ENCODE peak calls at places on chromosomes 3 and 15, in four cellular contexts. L is CD4-positive, alpha-beta T cell; T is adrenal gland; I is RWPE1. Q is an unnamed sample.

GRCh38 chr3:156024904-156025303 is 95.5 kb upstream of the KCNAB1 start:
- DNase-seq in L (no peak), T (no peak), I (peak; percentile 13), Q (peak; percentile 3)

GRCh38 chr15:65924004-65924403 is 54.7 kb downstream of the RAB11A start:
- DNase-seq in L (no peak), T (no peak), I (no peak), Q (no peak)

GRCh38 chr15:42133892-42134502 is 22.4 kb downstream of the PLA2G4F start:
- DNase-seq in L (no peak), I (peak; percentile 64), T (no peak), Q (peak; percentile 12)

GRCh38 chr3:47410801-47411646 is 30.2 kb downstream of the PTPN23 start:
- DNase-seq in I (no peak), L (no peak), T (peak; percentile 15), Q (no peak)

GRCh38 chr15:40436116-40436891 is 4.4 kb upstream of the BAHD1 start:
- DNase-seq in L (no peak), I (no peak), T (no peak), Q (no peak)

GRCh38 chr3:69137006-69137405 is 14.6 kb upstream of the LMOD3 start:
- DNase-seq in L (no peak), I (no peak), T (no peak), Q (peak; percentile 25)

GRCh38 chr3:197795200-197795599 is 4.1 kb downstream of the LRCH3 start:
- DNase-seq in I (peak; percentile 26), T (no peak), L (no peak), Q (peak; percentile 32)

GRCh38 chr15:60074181-60074885 is 70.2 kb downstream of the FOXB1 start:
- DNase-seq in T (no peak), L (no peak), I (no peak), Q (no peak)

GRCh38 chr3:16053794-16054193 is 120.7 kb upstream of the GALNT15 start:
- DNase-seq in T (no peak), I (no peak), L (no peak), Q (no peak)

GRCh38 chr3:72343078-72343477 is 505.2 kb downstream of the SHQ1 start:
- DNase-seq in I (no peak), T (no peak), L (no peak), Q (peak; percentile 77)

GRCh38 chr15:78321786-78322185 is 18.4 kb upstream of the CRABP1 start:
- DNase-seq in T (no peak), I (no peak), L (no peak), Q (no peak)

GRCh38 chr3:63279442-63279841 is 1.3 kb downstream of the SYNPR start:
- DNase-seq in L (no peak), T (no peak), I (no peak), Q (no peak)

GRCh38 chr3:135081451-135082434 is 286.7 kb downstream of the EPHB1 start:
- DNase-seq in T (no peak), L (no peak), I (no peak), Q (no peak)

GRCh38 chr15:45231864-45232562 is 20.0 kb upstream of the SLC28A2 start:
- DNase-seq in T (no peak), I (no peak), L (no peak), Q (no peak)

GRCh38 chr3:13420051-13420816 is at the start of gene NUP210:
- DNase-seq in I (no peak), T (no peak), L (peak; percentile 13), Q (no peak)

GRCh38 chr15:67569668-67570067 is 27.2 kb downstream of the MAP2K5 start:
- DNase-seq in L (no peak), I (no peak), T (no peak), Q (no peak)

GRCh38 chr15:100922192-100923040 is 3.3 kb downstream of the LRRK1 start:
- DNase-seq in I (no peak), L (no peak), T (no peak), Q (no peak)

GRCh38 chr15:84781505-84781904 is 33.1 kb downstream of the ZNF592 start:
- DNase-seq in L (no peak), I (no peak), T (no peak), Q (peak; percentile 20)

GRCh38 chr3:138812806-138813205 is 21.9 kb downstream of the PIK3CB start:
- DNase-seq in I (no peak), L (no peak), T (no peak), Q (peak; percentile 39)

GRCh38 chr15:90300988-90301715 is 35.7 kb downstream of the NGRN start:
- DNase-seq in L (peak; percentile 39), I (peak; percentile 17), T (peak; percentile 67), Q (peak; percentile 12)

GRCh38 chr3:129014148-129014547 is 13.0 kb downstream of the EFCC1 start:
- DNase-seq in I (no peak), T (no peak), L (no peak), Q (peak; percentile 24)

GRCh38 chr3:67864587-67865183 is 210.3 kb upstream of the SUCLG2 start:
- DNase-seq in T (no peak), I (no peak), L (no peak), Q (no peak)

GRCh38 chr3:67858492-67858891 is 204.1 kb upstream of the SUCLG2 start:
- DNase-seq in L (no peak), T (no peak), I (no peak), Q (no peak)

DNA sequence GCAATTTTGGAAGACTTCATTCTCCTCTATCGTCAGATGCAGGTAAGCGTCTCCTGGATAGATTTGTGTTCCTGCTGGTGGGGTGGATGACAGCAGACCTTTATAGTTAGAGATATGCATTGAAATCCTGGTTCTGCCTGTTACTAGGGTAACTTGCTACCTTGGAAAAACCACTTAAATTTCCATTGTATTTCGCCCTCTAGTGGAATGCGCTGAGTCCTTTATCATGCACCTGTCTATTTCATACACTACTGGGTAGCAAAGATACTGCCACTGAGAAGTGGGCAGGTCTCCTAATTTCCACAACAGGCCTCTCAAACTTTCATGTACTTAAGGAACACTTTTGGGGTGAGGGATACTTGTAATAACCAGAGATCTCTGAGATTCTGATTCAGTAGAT is 209.5 kb upstream of the SUCLG2 start:
- DNase-seq in I (no peak), L (no peak), T (no peak), Q (peak; percentile 2)
- TF ChIP-seq CTCF in I (no peak), L (no peak), T (no peak), Q (peak; percentile 17)

DNA sequence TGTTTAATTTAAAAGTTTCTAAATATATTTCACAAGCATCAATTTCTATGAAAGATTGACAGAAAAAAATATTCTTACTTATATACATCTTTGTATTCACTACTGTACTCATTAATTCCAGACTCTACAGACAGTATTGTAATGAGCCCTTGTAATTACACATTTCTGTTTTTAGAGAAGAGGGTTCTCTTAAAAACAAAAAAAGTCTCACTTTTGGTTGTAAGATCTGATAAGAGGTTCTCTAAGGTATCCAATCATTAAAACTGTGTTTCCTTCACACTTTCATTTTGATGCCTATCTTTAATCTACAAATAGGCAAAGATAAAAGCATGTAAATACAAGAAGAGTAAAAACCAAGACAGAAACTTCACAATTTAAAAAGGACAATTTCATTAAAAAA is 75.6 kb downstream of the FBXL22 start:
- DNase-seq in I (no peak), T (no peak), L (no peak), Q (no peak)
- H3K27ac ChIP-seq in I (no peak overlapping the region), T (no peak overlapping the region), L (no peak overlapping the region), Q (no peak overlapping the region)

GRCh38 chr3:187150599-187150998 is 11.3 kb upstream of the RPL39L start:
- DNase-seq in I (no peak), L (peak; percentile 36), T (no peak), Q (no peak)
- TF ChIP-seq CTCF in I (no peak), L (peak; percentile 34), T (no peak), Q (no peak)

GRCh38 chr3:28835751-28836150 is 445.1 kb upstream of the RBMS3 start:
- DNase-seq in T (no peak), I (no peak), L (no peak), Q (peak; percentile 20)
- H3K27ac ChIP-seq in T (no peak overlapping the region), I (no peak overlapping the region), L (no peak overlapping the region), Q (no peak overlapping the region)

DNA sequence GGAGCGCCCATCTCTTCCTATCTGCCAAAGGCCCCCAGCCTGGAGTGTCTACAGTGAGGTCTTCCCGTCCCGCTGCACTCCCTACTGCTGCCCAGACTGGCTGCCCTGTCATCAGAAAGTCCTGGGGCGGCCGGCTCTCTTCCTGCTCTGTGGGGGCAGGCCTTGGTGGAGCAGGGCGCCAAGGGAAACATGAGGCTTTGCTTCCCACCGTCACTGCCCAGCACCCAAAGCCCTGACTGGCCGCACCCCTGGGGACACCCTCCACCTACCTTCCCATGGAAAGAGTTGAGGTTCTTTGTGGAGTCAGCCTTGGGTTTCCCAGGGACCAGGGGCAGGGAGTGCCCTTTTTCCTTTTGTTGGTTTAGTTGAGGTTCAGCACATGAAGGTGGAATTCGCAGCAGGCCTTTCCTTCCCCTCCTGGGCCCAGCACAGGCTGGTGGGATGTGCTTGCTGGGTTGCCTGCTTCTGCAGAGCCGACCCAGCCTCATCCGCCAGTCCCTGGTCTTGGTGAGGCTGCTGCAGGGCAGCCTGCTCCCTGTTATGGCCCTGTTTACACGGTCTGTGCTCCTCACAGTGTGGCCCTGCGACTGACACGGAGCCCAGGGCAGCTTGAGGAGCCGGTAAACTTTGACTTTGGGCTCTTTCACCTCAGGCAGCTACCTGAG is 51.8 kb upstream of the PLXNA1 start:
- DNase-seq in I (no peak), T (no peak), L (no peak), Q (no peak)
- TF ChIP-seq CTCF in I (no peak), T (no peak), L (no peak), Q (no peak)

DNA sequence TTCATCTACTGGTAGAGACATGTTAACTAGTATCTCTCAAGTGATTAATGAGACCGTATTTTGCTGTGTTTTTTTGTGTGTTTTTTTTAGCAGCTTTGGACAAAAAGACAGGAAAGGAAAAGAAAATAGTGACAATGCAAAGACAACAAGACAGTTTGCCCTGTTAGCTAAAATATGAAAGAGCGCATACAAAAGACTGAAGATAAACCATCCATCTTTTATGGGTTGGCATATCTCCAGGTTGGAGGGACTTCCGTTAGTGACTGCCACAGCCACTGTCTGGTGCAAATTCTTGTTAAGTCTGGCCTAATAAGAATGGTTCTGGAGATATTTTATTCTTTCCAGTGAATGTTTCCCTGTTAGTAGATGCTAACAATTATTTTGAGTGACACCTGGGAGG is 121.9 kb downstream of the CDIN1 start:
- DNase-seq in T (no peak), L (no peak), I (no peak), Q (no peak)
- H3K27ac ChIP-seq in T (no peak overlapping the region), L (no peak overlapping the region), I (no peak overlapping the region), Q (no peak overlapping the region)

GRCh38 chr15:92953997-92954396 is 53.9 kb downstream of the CHD2 start:
- DNase-seq in L (no peak), I (no peak), T (no peak), Q (no peak)

GRCh38 chr15:92955706-92956105 is 55.6 kb downstream of the CHD2 start:
- DNase-seq in L (no peak), T (no peak), I (no peak), Q (no peak)

GRCh38 chr15:92952451-92952850 is 52.3 kb downstream of the CHD2 start:
- DNase-seq in I (no peak), L (no peak), T (no peak), Q (no peak)

GRCh38 chr15:92953569-92953968 is 53.4 kb downstream of the CHD2 start:
- DNase-seq in L (no peak), I (no peak), T (no peak), Q (no peak)

DNA sequence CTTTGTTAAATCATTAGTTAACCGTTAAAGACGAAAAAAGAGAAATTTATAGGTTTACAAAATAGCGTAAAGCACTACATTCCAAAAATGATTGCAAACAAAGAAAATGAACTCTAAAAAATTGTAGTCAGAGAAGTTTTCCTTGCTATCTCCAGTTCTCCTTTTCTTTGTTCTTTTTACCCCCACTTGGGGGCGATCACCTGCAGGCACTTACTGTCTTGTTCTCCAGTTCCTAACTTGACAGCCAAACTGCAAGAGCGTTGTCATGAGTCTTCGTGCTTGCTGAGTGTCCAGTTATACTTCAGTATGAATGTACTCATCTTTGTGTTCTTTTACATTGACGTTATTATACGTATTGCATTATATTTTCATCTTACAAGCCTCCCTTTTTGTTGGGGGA is 54.5 kb downstream of the CHD2 start:
- DNase-seq in T (no peak), I (no peak), L (no peak), Q (no peak)
- TF ChIP-seq CTCF in T (no peak), I (no peak), L (peak; percentile 26), Q (peak; percentile 38)

Q was measured in fibroblast of lung.